ENCODE peak calls at places on chromosomes 11 and 22, in eight cellular contexts. L, D, U, A, C, G, J and R are unnamed samples.

GRCh38 chr11:57377098-57377497 is 3.9 kb downstream of the PRG3 start:
- DNase-seq in L (no peak), D (no peak), U (no peak), A (no peak), C (no peak), G (no peak), J (no peak), R (no peak)

GRCh38 chr11:30936476-30936875 is 350.3 kb upstream of the MPPED2 start:
- DNase-seq in L (no peak), D (no peak), U (no peak), A (no peak), C (no peak), G (no peak), J (no peak), R (no peak)

GRCh38 chr11:17828311-17828751 is 93.8 kb downstream of the KCNC1 start:
- DNase-seq in L (no peak), D (peak; percentile 88), U (no peak), A (no peak), C (peak; percentile 29), G (peak; percentile 58), J (peak; percentile 26), R (peak; percentile 49)

GRCh38 chr11:56093008-56093407 is at the start of gene OR8I2:
- DNase-seq in L (no peak), D (no peak), U (no peak), A (no peak), C (no peak), G (no peak), J (no peak), R (no peak)

GRCh38 chr11:35347921-35348331 is 71.4 kb downstream of the SLC1A2 start:
- DNase-seq in L (no peak), D (no peak), U (no peak), A (no peak), C (no peak), G (no peak), J (no peak), R (peak; percentile 41)

GRCh38 chr11:86157797-86158378 is 86.7 kb upstream of the EED start:
- DNase-seq in L (no peak), D (no peak), U (no peak), A (no peak), C (no peak), G (no peak), J (no peak), R (no peak)

GRCh38 chr11:129453293-129453721 is 77.7 kb downstream of the BARX2 start:
- DNase-seq in L (no peak), D (no peak), U (no peak), A (no peak), C (no peak), G (no peak), J (peak; percentile 73), R (no peak)

GRCh38 chr11:66130978-66131377 is 60.9 kb downstream of the PACS1 start:
- DNase-seq in L (no peak), D (no peak), U (no peak), A (no peak), C (no peak), G (no peak), J (no peak), R (no peak)

GRCh38 chr22:24417901-24418641 is 9.3 kb upstream of the ADORA2A start:
- DNase-seq in L (no peak), D (peak; percentile 52), U (no peak), A (no peak), C (no peak), G (no peak), J (no peak), R (no peak)

GRCh38 chr11:93490996-93491618 is 52.1 kb downstream of the SMCO4 start:
- DNase-seq in L (peak; percentile 44), D (no peak), U (no peak), A (no peak), C (no peak), G (no peak), J (no peak), R (no peak)

GRCh38 chr22:26656896-26657851 is at the start of gene MIAT:
- DNase-seq in L (no peak), D (no peak), U (no peak), A (peak; percentile 73), C (peak; percentile 40), G (no peak), J (peak; percentile 23), R (no peak)

GRCh38 chr11:65353900-65354264 is 669 bp upstream of the TIGD3 start:
- DNase-seq in L (no peak), D (no peak), U (no peak), A (no peak), C (no peak), G (no peak), J (no peak), R (no peak)

GRCh38 chr11:72970557-72971118 is 156.4 kb downstream of the ATG16L2 start:
- DNase-seq in L (no peak), D (no peak), U (no peak), A (no peak), C (no peak), G (no peak), J (no peak), R (no peak)

GRCh38 chr11:1557904-1558831 is 13.9 kb downstream of the DUSP8 start:
- DNase-seq in L (no peak), D (peak; percentile 93), U (no peak), A (no peak), C (peak; percentile 52), G (peak; percentile 79), J (peak; percentile 71), R (no peak)

GRCh38 chr11:85759915-85760314 is 51.0 kb downstream of the SYTL2 start:
- DNase-seq in L (no peak), D (no peak), U (no peak), A (no peak), C (no peak), G (no peak), J (no peak), R (no peak)

GRCh38 chr11:13215157-13215556 is 62.4 kb upstream of the BMAL1 start:
- DNase-seq in L (no peak), D (no peak), U (no peak), A (no peak), C (no peak), G (no peak), J (no peak), R (no peak)

GRCh38 chr22:29344137-29344536 is 28.6 kb upstream of the RASL10A start:
- DNase-seq in L (no peak), D (peak; percentile 94), U (no peak), A (no peak), C (peak; percentile 88), G (peak; percentile 67), J (peak; percentile 94), R (no peak)

GRCh38 chr11:61627831-61628753 is 47.2 kb upstream of the SYT7 start:
- DNase-seq in L (no peak), D (peak; percentile 85), U (peak; percentile 58), A (peak; percentile 41), C (peak; percentile 81), G (peak; percentile 71), J (peak; percentile 84), R (no peak)

GRCh38 chr11:1167751-1168231 is 10.0 kb downstream of the MUC5AC start:
- DNase-seq in L (no peak), D (peak; percentile 55), U (no peak), A (no peak), C (no peak), G (peak; percentile 10), J (no peak), R (no peak)

DNA sequence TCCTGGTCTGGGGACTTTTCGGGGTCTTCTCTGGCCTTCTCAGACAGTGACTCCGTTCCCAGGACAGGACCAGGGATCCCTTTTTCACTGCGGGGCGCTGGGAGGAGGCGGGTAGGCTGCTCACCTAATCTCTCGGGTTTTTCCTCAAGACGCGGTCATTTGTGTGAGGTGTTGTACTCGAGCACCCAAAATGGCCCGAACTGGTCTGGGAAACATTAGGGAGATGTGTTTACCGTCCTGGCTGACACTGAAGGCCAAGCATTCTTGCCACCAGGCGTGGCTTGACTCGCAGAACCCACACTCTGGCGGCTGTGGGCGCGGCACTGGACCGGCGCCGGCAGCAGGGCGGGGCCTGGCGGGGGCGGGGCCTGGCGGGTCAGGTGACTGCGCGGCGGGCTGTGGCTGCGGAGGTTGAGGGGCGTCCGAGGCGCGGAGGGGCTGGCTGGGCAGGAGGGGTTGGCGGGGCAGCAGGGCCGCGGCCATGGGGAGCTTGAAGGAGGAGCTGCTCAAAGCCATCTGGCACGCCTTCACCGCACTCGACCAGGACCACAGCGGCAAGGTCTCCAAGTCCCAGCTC is at the start of gene SWAP70:
- DNase-seq in L (peak; percentile 93), D (peak; percentile 95), U (peak; percentile 82), A (peak; percentile 70), C (peak; percentile 90), G (peak; percentile 92), J (peak; percentile 92), R (peak; percentile 87)
- TF ChIP-seq POLR2A in L (no peak), D (peak; percentile 21), U (peak; percentile 35), A (peak; percentile 73), C (no peak), G (peak; percentile 67), J (peak; percentile 68), R (peak; percentile 69)

GRCh38 chr22:30411780-30412179 is 13.8 kb upstream of the MTFP1 start:
- DNase-seq in L (no peak), D (no peak), U (no peak), A (no peak), C (no peak), G (no peak), J (no peak), R (no peak)
- TF ChIP-seq POLR2A in L (no peak), D (no peak), U (no peak), A (no peak), C (no peak), G (no peak), J (no peak), R (no peak)

GRCh38 chr11:124762077-124762623 is at the start of gene ESAM:
- DNase-seq in L (no peak), D (no peak), U (no peak), A (peak; percentile 84), C (peak; percentile 76), G (peak; percentile 79), J (peak; percentile 65), R (no peak)
- TF ChIP-seq POLR2A in L (no peak), D (no peak), U (no peak), A (peak; percentile 74), C (no peak), G (peak; percentile 87), J (peak; percentile 52), R (no peak)

GRCh38 chr11:99531468-99531867 is 510.7 kb downstream of the CNTN5 start:
- DNase-seq in L (no peak), D (no peak), U (no peak), A (no peak), C (no peak), G (no peak), J (no peak), R (no peak)

GRCh38 chr11:99534812-99535211 is 514.1 kb downstream of the CNTN5 start:
- DNase-seq in L (no peak), D (no peak), U (no peak), A (no peak), C (no peak), G (no peak), J (no peak), R (no peak)

GRCh38 chr11:99535819-99536218 is 515.1 kb downstream of the CNTN5 start:
- DNase-seq in L (no peak), D (no peak), U (no peak), A (no peak), C (no peak), G (no peak), J (no peak), R (no peak)

DNA sequence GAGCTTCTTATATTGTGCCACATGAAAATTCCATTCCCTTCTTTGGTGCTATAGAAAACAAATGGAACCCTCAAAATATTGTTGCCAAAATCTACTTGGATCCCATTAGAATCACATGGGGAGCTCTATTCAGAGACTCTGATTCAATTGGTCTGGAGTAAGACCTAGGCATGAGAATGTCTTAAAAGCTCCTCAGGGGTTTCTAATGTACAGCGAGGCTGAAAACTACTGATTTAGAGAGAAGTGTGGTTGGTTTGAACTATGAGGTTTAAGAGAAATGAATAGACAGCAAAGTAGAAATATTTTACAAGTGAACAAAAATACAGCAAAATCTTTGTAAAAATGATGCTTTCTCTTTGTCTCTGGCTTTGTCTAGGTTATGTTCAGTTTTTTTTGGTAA is 514.7 kb downstream of the CNTN5 start:
- DNase-seq in L (no peak), D (no peak), U (no peak), A (no peak), C (no peak), G (no peak), J (no peak), R (no peak)
- TF ChIP-seq POLR2A in L (no peak), D (no peak), U (no peak), A (no peak), C (no peak), G (no peak), J (no peak), R (no peak)